ENCODE peak calls at places on chromosome 18, in seven cellular contexts. T is tibial nerve; G is effector memory CD4-positive, alpha-beta T cell; K is HepG2; R is right atrium auricular region; P is thoracic aorta; E is tibial artery. B is an unnamed sample.

GRCh38 chr18:36448384-36449290 is 151.1 kb downstream of the FHOD3 start:
- DNase-seq in T (no peak), G (no peak), K (no peak), R (no peak), P (no peak), E (no peak), B (no peak)

GRCh38 chr18:56538756-56539155 is 99.6 kb downstream of the TXNL1 start:
- DNase-seq in T (no peak), G (no peak), K (no peak), R (no peak), P (no peak), E (no peak), B (no peak)

GRCh38 chr18:45437399-45437798 is 177.9 kb upstream of the SLC14A2 start:
- DNase-seq in T (no peak), G (no peak), K (no peak), R (no peak), P (no peak), E (no peak), B (no peak)

GRCh38 chr18:44579028-44579692 is 101.5 kb upstream of the SETBP1 start:
- DNase-seq in T (no peak), G (no peak), K (peak; percentile 1), R (no peak), P (no peak), E (no peak), B (no peak)

GRCh38 chr18:46260016-46260878 is 156.1 kb downstream of the HAUS1 start:
- DNase-seq in T (no peak), G (no peak), K (no peak), R (no peak), P (no peak), E (no peak), B (no peak)

GRCh38 chr18:45255142-45255890 is 360.0 kb upstream of the SLC14A2 start:
- DNase-seq in T (no peak), G (no peak), K (no peak), R (peak; percentile 63), P (no peak), E (no peak), B (no peak)

GRCh38 chr18:10140928-10141327 is 227.1 kb downstream of the VAPA start:
- DNase-seq in T (no peak), G (no peak), K (peak; percentile 85), R (no peak), P (no peak), E (no peak), B (no peak)

GRCh38 chr18:42107287-42108045 is 152.4 kb downstream of the PIK3C3 start:
- DNase-seq in T (no peak), G (no peak), K (no peak), R (no peak), P (no peak), E (no peak), B (no peak)

GRCh38 chr18:56458770-56459450 is 179.5 kb downstream of the TXNL1 start:
- DNase-seq in T (no peak), G (no peak), K (no peak), R (no peak), P (no peak), E (no peak), B (no peak)

GRCh38 chr18:65255417-65255816 is 495.4 kb upstream of the CDH7 start:
- DNase-seq in T (no peak), G (no peak), K (no peak), R (no peak), P (no peak), E (no peak), B (no peak)

GRCh38 chr18:24023185-24023814 is 8.7 kb downstream of the TTC39C start:
- DNase-seq in T (no peak), G (no peak), K (peak; percentile 9), R (no peak), P (no peak), E (no peak), B (no peak)

GRCh38 chr18:3071676-3072075 is 58.7 kb upstream of the LPIN2 start:
- DNase-seq in T (no peak), G (no peak), K (no peak), R (no peak), P (no peak), E (no peak), B (no peak)

GRCh38 chr18:24231773-24232735 is 93.2 kb downstream of the CABYR start:
- DNase-seq in T (no peak), G (no peak), K (no peak), R (no peak), P (no peak), E (peak; percentile 44), B (no peak)

GRCh38 chr18:57915848-57916596 is 112.9 kb upstream of the ATP8B1 start:
- DNase-seq in T (no peak), G (no peak), K (peak; percentile 17), R (no peak), P (no peak), E (no peak), B (no peak)

GRCh38 chr18:10418836-10419235 is 35.6 kb upstream of the APCDD1 start:
- DNase-seq in T (no peak), G (no peak), K (no peak), R (no peak), P (no peak), E (no peak), B (no peak)

GRCh38 chr18:23593720-23594119 is 7.4 kb upstream of the NPC1 start:
- DNase-seq in T (no peak), G (no peak), K (no peak), R (no peak), P (no peak), E (no peak), B (no peak)

GRCh38 chr18:11976882-11977281 is 4.4 kb upstream of the IMPA2 start:
- DNase-seq in T (no peak), G (no peak), K (no peak), R (no peak), P (no peak), E (no peak), B (no peak)

GRCh38 chr18:57062841-57063240 is 84.0 kb upstream of the BOD1L2 start:
- DNase-seq in T (no peak), G (no peak), K (no peak), R (no peak), P (no peak), E (no peak), B (no peak)

GRCh38 chr18:28494151-28494550 is 317.2 kb upstream of the CDH2 start:
- DNase-seq in T (no peak), G (no peak), K (no peak), R (no peak), P (no peak), E (no peak), B (no peak)

GRCh38 chr18:11149441-11150270 is at the start of gene PIEZO2:
- DNase-seq in T (peak; percentile 31), G (no peak), K (peak; percentile 68), R (no peak), P (no peak), E (peak; percentile 38), B (no peak)

GRCh38 chr18:23237524-23238151 is 102.4 kb downstream of the CABLES1 start:
- DNase-seq in T (no peak), G (no peak), K (no peak), R (peak; percentile 79), P (peak; percentile 13), E (peak; percentile 71), B (no peak)

GRCh38 chr18:76823166-76823539 is 796 bp downstream of the ZNF236 start:
- DNase-seq in T (no peak), G (no peak), K (no peak), R (no peak), P (no peak), E (no peak), B (no peak)

GRCh38 chr18:35063875-35064274 is 22.7 kb downstream of the MAPRE2 start:
- DNase-seq in T (no peak), G (no peak), K (no peak), R (no peak), P (no peak), E (no peak), B (no peak)

DNA sequence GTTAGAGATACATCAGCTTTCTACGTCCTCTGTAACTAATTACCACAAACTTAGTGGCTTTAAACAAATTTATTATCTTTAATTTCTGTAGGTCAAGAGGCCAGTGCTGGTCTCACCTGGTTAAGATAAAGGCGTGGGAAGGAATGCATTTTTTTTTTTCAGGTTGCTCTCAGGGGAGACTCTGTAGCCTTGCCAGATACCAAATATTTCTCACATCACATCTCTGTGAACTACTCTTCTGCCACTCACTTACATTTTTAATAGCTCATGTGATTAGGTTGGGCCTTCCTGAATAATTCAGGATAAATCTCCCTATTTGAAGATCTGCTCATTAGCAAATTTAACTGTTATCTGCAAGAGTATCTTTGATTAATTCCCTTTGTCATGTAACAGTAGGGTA is 214.6 kb downstream of the CBLN2 start:
- DNase-seq in T (no peak), G (no peak), K (no peak), R (no peak), P (no peak), E (no peak), B (no peak)
- H3K9me3 ChIP-seq in T (no peaks in the 10 kb centered on the region), G (no peaks in the 10 kb centered on the region), K (no peaks in the 10 kb centered on the region), R (no peaks in the 10 kb centered on the region), P (no peaks in the 10 kb centered on the region), E (no peaks in the 10 kb centered on the region), B (peaks cover 3% of the 10 kb centered on the region)

DNA sequence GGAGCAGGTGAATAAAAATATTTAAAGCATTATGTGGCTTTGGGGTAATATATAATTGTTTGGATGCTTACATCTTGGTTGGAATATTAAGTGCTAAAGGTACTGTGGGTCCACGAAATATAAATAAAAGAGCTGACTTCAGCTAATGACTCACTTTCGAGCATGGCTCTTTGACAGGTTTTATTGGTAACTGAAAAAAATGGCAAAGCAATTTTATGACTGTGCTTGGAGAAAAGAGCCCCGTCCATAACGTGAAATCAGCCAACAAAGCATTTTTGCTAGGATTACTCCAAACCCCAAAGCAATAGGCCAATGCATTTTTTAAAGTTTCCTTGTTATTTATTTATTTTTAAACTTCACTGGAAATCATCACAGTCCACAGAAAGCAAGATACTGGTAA is 397.2 kb upstream of the CDH19 start:
- DNase-seq in T (no peak), G (no peak), K (no peak), R (no peak), P (no peak), E (no peak), B (no peak)
- H3K9me3 ChIP-seq in T (no peaks in the 10 kb centered on the region), G (no peaks in the 10 kb centered on the region), K (no peaks in the 10 kb centered on the region), R (no peaks in the 10 kb centered on the region), P (no peaks in the 10 kb centered on the region), E (no peaks in the 10 kb centered on the region), B (no peaks in the 10 kb centered on the region)

GRCh38 chr18:21823848-21824247 is 83.3 kb downstream of the MIB1 start:
- DNase-seq in T (no peak), G (no peak), K (no peak), R (no peak), P (no peak), E (no peak), B (no peak)

GRCh38 chr18:21815101-21815500 is 74.5 kb downstream of the MIB1 start:
- DNase-seq in T (no peak), G (no peak), K (no peak), R (no peak), P (no peak), E (no peak), B (no peak)

GRCh38 chr18:21826196-21826595 is 85.6 kb downstream of the MIB1 start:
- DNase-seq in T (no peak), G (no peak), K (no peak), R (no peak), P (no peak), E (no peak), B (no peak)

GRCh38 chr18:21820811-21821143 is 80.2 kb downstream of the MIB1 start:
- DNase-seq in T (no peak), G (no peak), K (no peak), R (no peak), P (no peak), E (no peak), B (no peak)

GRCh38 chr18:21820035-21820810 is 79.6 kb downstream of the MIB1 start:
- DNase-seq in T (no peak), G (no peak), K (peak; percentile 8), R (no peak), P (no peak), E (no peak), B (no peak)
- H3K9me3 ChIP-seq in T (no peaks in the 10 kb centered on the region), G (no peaks in the 10 kb centered on the region), K (no peaks in the 10 kb centered on the region), R (no peaks in the 10 kb centered on the region), P (no peaks in the 10 kb centered on the region), E (no peaks in the 10 kb centered on the region), B (peaks cover 3% of the 10 kb centered on the region)

GRCh38 chr18:79890638-79891037 is 60.8 kb downstream of the SLC66A2 start:
- DNase-seq in T (no peak), G (no peak), K (no peak), R (no peak), P (no peak), E (no peak), B (no peak)
- H3K9me3 ChIP-seq in T (peaks cover 30% of the 10 kb centered on the region), G (no peaks in the 10 kb centered on the region), K (peaks cover 33% of the 10 kb centered on the region), R (no peaks in the 10 kb centered on the region), P (peaks cover 55% of the 10 kb centered on the region), E (no peaks in the 10 kb centered on the region), B (peaks cover 12% of the 10 kb centered on the region)